ENCODE peak calls at places on chromosome 2, in eight cellular contexts. H is MCF 10A, N is left lobe of liver, X is spleen, S is A172, B is WERI-Rb-1, Y is ecto neural progenitor cell, A is 8988T. Q is an unnamed sample.

GRCh38 chr2:63054812-63055509 is 4.3 kb downstream of the OTX1 start:
- DNase-seq in H (no peak), N (no peak), X (no peak), S (no peak), B (peak), Y (peak), A (peak), Q (peak)

GRCh38 chr2:238651306-238652052 is 196.4 kb upstream of the TWIST2 start:
- DNase-seq in H (no peak), N (no peak), X (no peak), S (no peak), B (no peak), Y (peak), A (no peak), Q (no peak)

GRCh38 chr2:162123806-162124758 is 28.0 kb downstream of the GCG start:
- DNase-seq in H (peak), N (no peak), X (no peak), S (peak), B (no peak), Y (peak), A (no peak), Q (no peak)

GRCh38 chr2:67057901-67058703 is 339.0 kb upstream of the ETAA1 start:
- DNase-seq in H (peak), N (peak), X (no peak), S (no peak), B (no peak), Y (no peak), A (no peak), Q (no peak)

GRCh38 chr2:2947406-2947805 is 430.2 kb downstream of the EIPR1 start:
- DNase-seq in H (no peak), N (no peak), X (no peak), S (no peak), B (no peak), Y (no peak), A (no peak), Q (no peak)

GRCh38 chr2:101830555-101830954 is 133.0 kb downstream of the MAP4K4 start:
- DNase-seq in H (no peak), N (no peak), X (no peak), S (peak), B (no peak), Y (no peak), A (no peak), Q (no peak)

GRCh38 chr2:210224660-210225460 is at the start of gene ACADL:
- DNase-seq in H (no peak), N (peak), X (peak), S (no peak), B (no peak), Y (peak), A (peak), Q (peak)

GRCh38 chr2:197254776-197255521 is 55.6 kb downstream of the ANKRD44 start:
- DNase-seq in H (no peak), N (no peak), X (no peak), S (no peak), B (no peak), Y (no peak), A (no peak), Q (no peak)

GRCh38 chr2:84257871-84258270 is 201.2 kb downstream of the SUCLG1 start:
- DNase-seq in H (peak), N (no peak), X (no peak), S (no peak), B (no peak), Y (no peak), A (no peak), Q (no peak)

GRCh38 chr2:73074110-73075069 is 2.9 kb upstream of the SFXN5 start:
- DNase-seq in H (no peak), N (no peak), X (peak), S (no peak), B (no peak), Y (no peak), A (no peak), Q (no peak)

GRCh38 chr2:12719400-12720104 is 2.8 kb downstream of the TRIB2 start:
- DNase-seq in H (peak), N (no peak), X (no peak), S (no peak), B (no peak), Y (no peak), A (no peak), Q (no peak)

GRCh38 chr2:167183916-167184315 is 295.6 kb downstream of the XIRP2 start:
- DNase-seq in H (no peak), N (no peak), X (no peak), S (no peak), B (no peak), Y (no peak), A (no peak), Q (no peak)

GRCh38 chr2:223383315-223383714 is 218.8 kb downstream of the SCG2 start:
- DNase-seq in H (no peak), N (no peak), X (no peak), S (no peak), B (no peak), Y (no peak), A (no peak), Q (no peak)

GRCh38 chr2:241568738-241569137 is 10.2 kb downstream of the BOK start:
- DNase-seq in H (no peak), N (no peak), X (peak), S (no peak), B (no peak), Y (peak), A (no peak), Q (peak)

GRCh38 chr2:192194866-192195547 is at the start of gene TMEFF2:
- DNase-seq in H (peak), N (no peak), X (peak), S (peak), B (peak), Y (peak), A (peak), Q (peak)

GRCh38 chr2:46697830-46698323 is 217.7 kb downstream of the MCFD2 start:
- DNase-seq in H (no peak), N (no peak), X (peak), S (no peak), B (no peak), Y (no peak), A (no peak), Q (no peak)

GRCh38 chr2:121699421-121700328 is 37.0 kb downstream of the NIFK start:
- DNase-seq in H (peak), N (peak), X (peak), S (peak), B (no peak), Y (no peak), A (peak), Q (no peak)

GRCh38 chr2:154425999-154426398 is 272.5 kb upstream of the KCNJ3 start:
- DNase-seq in H (peak), N (no peak), X (no peak), S (peak), B (no peak), Y (no peak), A (no peak), Q (no peak)

GRCh38 chr2:97747285-97747684 is 33.9 kb downstream of the ZAP70 start:
- DNase-seq in H (no peak), N (no peak), X (no peak), S (no peak), B (no peak), Y (no peak), A (no peak), Q (no peak)

GRCh38 chr2:56199492-56199891 is 15.7 kb downstream of the CCDC85A start:
- DNase-seq in H (no peak), N (no peak), X (no peak), S (peak), B (no peak), Y (no peak), A (no peak), Q (no peak)

GRCh38 chr2:226115832-226116200 is 683.8 kb downstream of the IRS1 start:
- DNase-seq in H (no peak), N (no peak), X (no peak), S (peak), B (no peak), Y (no peak), A (no peak), Q (no peak)

GRCh38 chr2:78718031-78718430 is 307.5 kb upstream of the REG3G start:
- DNase-seq in H (no peak), N (no peak), X (no peak), S (peak), B (no peak), Y (no peak), A (no peak), Q (no peak)

GRCh38 chr2:147499785-147500184 is 345.0 kb upstream of the ACVR2A start:
- DNase-seq in H (no peak), N (no peak), X (no peak), S (no peak), B (no peak), Y (no peak), A (no peak), Q (no peak)

GRCh38 chr2:63530880-63531279 is 57.4 kb downstream of the WDPCP start:
- DNase-seq in H (no peak), N (no peak), X (no peak), S (no peak), B (no peak), Y (no peak), A (no peak), Q (no peak)

GRCh38 chr2:240881913-240882312 is 13.3 kb downstream of the AGXT start:
- DNase-seq in H (no peak), N (no peak), X (peak), S (no peak), B (no peak), Y (no peak), A (no peak), Q (no peak)

GRCh38 chr2:20378891-20379519 is 28.4 kb upstream of the PUM2 start:
- DNase-seq in H (peak), N (peak), X (peak), S (peak), B (peak), Y (peak), A (peak), Q (peak)